ENCODE peak calls at places on chromosomes 2 and 18, in seven cellular contexts. One of them, this sample, is unnamed.

GRCh38 chr18:10851824-10852225 is 297.5 kb downstream of the PIEZO2 start:
- DNase-seq in ovary: no peak
- DNase-seq in erythroblast: peak; percentile 79
- DNase-seq in transverse colon: no peak
- DNase-seq in body of pancreas: no peak
- DNase-seq in GM12891: peak; percentile 12
- DNase-seq in spleen: no peak
- DNase-seq in this sample: no peak

GRCh38 chr2:11067221-11068078 is 87.8 kb upstream of the SLC66A3 start:
- DNase-seq in ovary: no peak
- DNase-seq in erythroblast: no peak
- DNase-seq in transverse colon: no peak
- DNase-seq in body of pancreas: no peak
- DNase-seq in GM12891: no peak
- DNase-seq in spleen: no peak
- DNase-seq in this sample: no peak

GRCh38 chr2:222652856-222653255 is 3.0 kb downstream of the FARSB start:
- DNase-seq in ovary: no peak
- DNase-seq in erythroblast: no peak
- DNase-seq in transverse colon: peak; percentile 48
- DNase-seq in body of pancreas: no peak
- DNase-seq in GM12891: no peak
- DNase-seq in spleen: no peak
- DNase-seq in this sample: no peak

GRCh38 chr2:160062283-160063005 is at the start of gene PLA2R1:
- DNase-seq in ovary: peak; percentile 61
- DNase-seq in erythroblast: no peak
- DNase-seq in transverse colon: peak; percentile 74
- DNase-seq in body of pancreas: peak; percentile 40
- DNase-seq in GM12891: peak; percentile 15
- DNase-seq in spleen: peak; percentile 74
- DNase-seq in this sample: peak; percentile 34

GRCh38 chr2:217794133-217794986 is 208.4 kb downstream of the TNS1 start:
- DNase-seq in ovary: peak; percentile 9
- DNase-seq in erythroblast: no peak
- DNase-seq in transverse colon: no peak
- DNase-seq in body of pancreas: no peak
- DNase-seq in GM12891: no peak
- DNase-seq in spleen: no peak
- DNase-seq in this sample: peak; percentile 22

GRCh38 chr2:16357188-16357587 is 308.4 kb downstream of the CYRIA start:
- DNase-seq in ovary: no peak
- DNase-seq in erythroblast: no peak
- DNase-seq in transverse colon: no peak
- DNase-seq in body of pancreas: no peak
- DNase-seq in GM12891: no peak
- DNase-seq in spleen: no peak
- DNase-seq in this sample: no peak

GRCh38 chr2:66013456-66013855 is 421.5 kb upstream of the MEIS1 start:
- DNase-seq in ovary: no peak
- DNase-seq in erythroblast: peak; percentile 1
- DNase-seq in transverse colon: no peak
- DNase-seq in body of pancreas: no peak
- DNase-seq in GM12891: no peak
- DNase-seq in spleen: no peak
- DNase-seq in this sample: no peak

GRCh38 chr2:64359176-64359891 is 94.6 kb upstream of the LGALSL start:
- DNase-seq in ovary: no peak
- DNase-seq in erythroblast: no peak
- DNase-seq in transverse colon: no peak
- DNase-seq in body of pancreas: no peak
- DNase-seq in GM12891: no peak
- DNase-seq in spleen: no peak
- DNase-seq in this sample: no peak

GRCh38 chr2:231397011-231397927 is 1.8 kb downstream of the B3GNT7 start:
- DNase-seq in ovary: no peak
- DNase-seq in erythroblast: no peak
- DNase-seq in transverse colon: no peak
- DNase-seq in body of pancreas: no peak
- DNase-seq in GM12891: no peak
- DNase-seq in spleen: peak; percentile 59
- DNase-seq in this sample: no peak

GRCh38 chr2:231396058-231396821 is 730 bp downstream of the B3GNT7 start:
- DNase-seq in ovary: no peak
- DNase-seq in erythroblast: no peak
- DNase-seq in transverse colon: no peak
- DNase-seq in body of pancreas: peak; percentile 45
- DNase-seq in GM12891: peak; percentile 44
- DNase-seq in spleen: no peak
- DNase-seq in this sample: no peak

GRCh38 chr2:231393149-231394131 is 2.1 kb upstream of the B3GNT7 start:
- DNase-seq in ovary: no peak
- DNase-seq in erythroblast: peak; percentile 18
- DNase-seq in transverse colon: no peak
- DNase-seq in body of pancreas: no peak
- DNase-seq in GM12891: peak; percentile 65
- DNase-seq in spleen: no peak
- DNase-seq in this sample: no peak

GRCh38 chr2:231394201-231395141 is 1.0 kb upstream of the B3GNT7 start:
- DNase-seq in ovary: no peak
- DNase-seq in erythroblast: no peak
- DNase-seq in transverse colon: no peak
- DNase-seq in body of pancreas: peak; percentile 45
- DNase-seq in GM12891: peak; percentile 84
- DNase-seq in spleen: no peak
- DNase-seq in this sample: no peak

GRCh38 chr2:231395188-231396057 is at the start of gene B3GNT7:
- DNase-seq in ovary: peak; percentile 33
- DNase-seq in erythroblast: no peak
- DNase-seq in transverse colon: peak; percentile 68
- DNase-seq in body of pancreas: peak; percentile 52
- DNase-seq in GM12891: peak; percentile 74
- DNase-seq in spleen: no peak
- DNase-seq in this sample: peak; percentile 57
- TF ChIP-seq POLR2A in ovary: no peak
- TF ChIP-seq POLR2A in erythroblast: no peak
- TF ChIP-seq POLR2A in transverse colon: no peak
- TF ChIP-seq POLR2A in body of pancreas: no peak
- TF ChIP-seq POLR2A in GM12891: no peak
- TF ChIP-seq POLR2A in spleen: no peak
- TF ChIP-seq POLR2A in this sample: no peak

DNA sequence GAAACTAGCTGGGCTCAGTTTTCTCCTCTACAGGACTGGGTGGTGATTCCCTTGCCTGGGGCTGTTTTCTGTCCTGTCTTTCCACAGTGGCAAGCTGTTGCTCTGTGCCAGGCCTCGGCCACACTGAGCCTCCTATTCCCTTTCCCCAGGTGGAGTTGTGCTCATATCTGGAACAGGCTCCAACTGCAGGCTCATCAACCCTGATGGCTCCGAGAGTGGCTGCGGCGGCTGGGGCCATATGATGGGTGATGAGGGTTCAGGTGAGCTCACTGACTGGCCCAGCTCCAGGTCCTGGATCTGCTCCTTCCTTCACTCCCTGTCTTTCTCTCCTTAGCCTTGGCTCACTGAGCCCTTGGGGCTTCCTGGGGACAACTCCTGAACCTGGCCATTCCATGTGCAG is 4.0 kb downstream of the NAGK start:
- DNase-seq in ovary: no peak
- DNase-seq in erythroblast: no peak
- DNase-seq in transverse colon: no peak
- DNase-seq in body of pancreas: no peak
- DNase-seq in GM12891: no peak
- DNase-seq in spleen: peak; percentile 85
- DNase-seq in this sample: no peak
- TF ChIP-seq POLR2A in ovary: no peak
- TF ChIP-seq POLR2A in erythroblast: no peak
- TF ChIP-seq POLR2A in transverse colon: no peak
- TF ChIP-seq POLR2A in body of pancreas: no peak
- TF ChIP-seq POLR2A in GM12891: no peak
- TF ChIP-seq POLR2A in spleen: no peak
- TF ChIP-seq POLR2A in this sample: no peak

DNA sequence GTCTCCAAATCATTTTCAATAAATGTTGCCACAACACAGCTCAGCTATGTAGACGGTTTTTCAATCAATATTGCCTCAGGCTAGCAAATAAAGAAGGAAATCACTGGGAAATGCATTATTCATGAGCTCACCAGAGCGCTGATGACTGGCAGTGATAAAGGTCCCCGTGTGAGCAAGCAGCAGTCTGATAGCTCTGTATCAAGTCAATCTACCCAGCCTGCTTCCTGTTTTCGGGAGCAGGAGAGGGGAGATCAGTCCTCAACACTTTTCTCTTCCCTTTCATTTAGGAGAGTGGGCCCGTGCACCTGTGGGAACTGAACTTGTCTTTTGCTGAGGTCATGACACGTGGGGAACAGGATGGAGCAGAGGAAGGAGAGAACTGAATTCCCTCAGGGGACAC is 253.9 kb upstream of the SIX2 start:
- DNase-seq in ovary: no peak
- DNase-seq in erythroblast: no peak
- DNase-seq in transverse colon: no peak
- DNase-seq in body of pancreas: no peak
- DNase-seq in GM12891: no peak
- DNase-seq in spleen: no peak
- DNase-seq in this sample: no peak
- TF ChIP-seq POLR2A in ovary: no peak
- TF ChIP-seq POLR2A in erythroblast: no peak
- TF ChIP-seq POLR2A in transverse colon: no peak
- TF ChIP-seq POLR2A in body of pancreas: no peak
- TF ChIP-seq POLR2A in GM12891: no peak
- TF ChIP-seq POLR2A in spleen: no peak
- TF ChIP-seq POLR2A in this sample: no peak

GRCh38 chr2:104853926-104854506 is at the start of gene POU3F3:
- DNase-seq in ovary: peak; percentile 83
- DNase-seq in erythroblast: peak; percentile 40
- DNase-seq in transverse colon: peak; percentile 66
- DNase-seq in body of pancreas: no peak
- DNase-seq in GM12891: no peak
- DNase-seq in spleen: no peak
- DNase-seq in this sample: no peak
- TF ChIP-seq POLR2A in ovary: no peak
- TF ChIP-seq POLR2A in erythroblast: no peak
- TF ChIP-seq POLR2A in transverse colon: no peak
- TF ChIP-seq POLR2A in body of pancreas: no peak
- TF ChIP-seq POLR2A in GM12891: no peak
- TF ChIP-seq POLR2A in spleen: no peak
- TF ChIP-seq POLR2A in this sample: no peak

DNA sequence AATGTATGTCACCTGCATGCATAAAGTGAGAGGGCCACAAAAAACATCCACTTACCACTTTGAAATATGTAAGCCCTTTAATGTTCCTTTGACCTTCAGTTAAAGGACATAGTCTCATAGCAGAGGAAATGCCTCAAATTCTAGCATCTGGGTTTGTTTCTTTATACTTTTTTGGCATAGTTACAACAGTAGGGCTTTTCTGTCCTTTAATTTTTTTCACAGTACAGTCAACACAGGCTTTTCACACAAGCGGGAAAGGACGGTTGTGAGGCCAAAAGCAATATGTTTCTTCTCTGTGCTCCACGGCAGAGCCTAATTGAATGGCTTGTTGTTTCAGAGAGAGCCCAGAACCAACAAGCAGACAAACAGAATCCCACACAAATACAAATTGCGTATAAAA is 57.6 kb downstream of the CRIM1 start:
- DNase-seq in ovary: no peak
- DNase-seq in erythroblast: no peak
- DNase-seq in transverse colon: no peak
- DNase-seq in body of pancreas: no peak
- DNase-seq in GM12891: no peak
- DNase-seq in spleen: no peak
- DNase-seq in this sample: no peak
- TF ChIP-seq POLR2A in ovary: no peak
- TF ChIP-seq POLR2A in erythroblast: no peak
- TF ChIP-seq POLR2A in transverse colon: no peak
- TF ChIP-seq POLR2A in body of pancreas: no peak
- TF ChIP-seq POLR2A in GM12891: no peak
- TF ChIP-seq POLR2A in spleen: no peak
- TF ChIP-seq POLR2A in this sample: no peak

GRCh38 chr2:46118656-46119338 is 178.4 kb upstream of the EPAS1 start:
- DNase-seq in ovary: no peak
- DNase-seq in erythroblast: no peak
- DNase-seq in transverse colon: no peak
- DNase-seq in body of pancreas: no peak
- DNase-seq in GM12891: no peak
- DNase-seq in spleen: no peak
- DNase-seq in this sample: no peak
- TF ChIP-seq POLR2A in ovary: no peak
- TF ChIP-seq POLR2A in erythroblast: no peak
- TF ChIP-seq POLR2A in transverse colon: no peak
- TF ChIP-seq POLR2A in body of pancreas: no peak
- TF ChIP-seq POLR2A in GM12891: no peak
- TF ChIP-seq POLR2A in spleen: no peak
- TF ChIP-seq POLR2A in this sample: no peak

GRCh38 chr2:74553892-74554820 is at the start of the genes DOK1 and LOXL3:
- DNase-seq in ovary: peak; percentile 89
- DNase-seq in erythroblast: peak; percentile 91
- DNase-seq in transverse colon: peak; percentile 93
- DNase-seq in body of pancreas: peak; percentile 85
- DNase-seq in GM12891: peak; percentile 89
- DNase-seq in spleen: peak; percentile 97
- DNase-seq in this sample: peak; percentile 90
- TF ChIP-seq POLR2A in ovary: peak; percentile 41
- TF ChIP-seq POLR2A in erythroblast: no peak
- TF ChIP-seq POLR2A in transverse colon: peak; percentile 49
- TF ChIP-seq POLR2A in body of pancreas: no peak
- TF ChIP-seq POLR2A in GM12891: peak; percentile 8
- TF ChIP-seq POLR2A in spleen: peak; percentile 42
- TF ChIP-seq POLR2A in this sample: no peak

DNA sequence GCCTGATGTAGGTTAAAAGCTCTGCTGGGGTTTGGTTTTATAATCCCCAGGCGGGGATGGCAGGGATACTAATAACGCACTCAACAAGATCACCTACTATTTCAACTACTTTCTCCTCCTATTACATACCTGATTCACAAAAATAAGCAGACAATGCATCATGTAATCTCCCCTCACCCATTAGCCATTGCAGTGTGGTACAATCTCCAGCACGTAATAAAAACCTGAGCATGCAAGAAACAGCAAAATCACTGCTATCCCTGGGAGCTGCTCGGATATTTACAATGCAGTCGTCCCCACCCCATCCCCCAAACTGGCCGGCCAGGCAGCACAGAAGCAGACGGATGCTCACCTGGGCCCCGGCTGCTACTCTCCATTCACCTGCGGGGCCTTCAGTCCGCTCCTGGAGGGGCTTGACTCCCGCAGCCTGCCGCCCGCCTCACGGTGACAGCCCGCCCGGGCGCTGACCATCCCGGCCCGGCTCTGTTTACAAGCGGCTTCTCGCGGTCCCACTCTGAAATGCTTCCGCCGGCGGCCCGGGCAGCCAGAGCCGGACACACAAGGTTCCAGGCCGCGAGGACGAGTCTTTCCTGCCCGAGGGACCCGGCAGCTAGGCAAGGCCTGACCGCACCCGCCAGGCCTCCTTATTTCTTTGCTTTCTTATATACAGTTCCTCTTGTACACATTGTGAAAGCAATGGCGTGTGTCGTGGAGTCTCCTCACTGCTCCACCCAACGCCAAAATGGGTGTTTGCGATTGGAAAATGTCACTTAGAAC is at the start of gene PLEKHM3:
- DNase-seq in ovary: peak; percentile 79
- DNase-seq in erythroblast: peak; percentile 93
- DNase-seq in transverse colon: peak; percentile 90
- DNase-seq in body of pancreas: peak; percentile 91
- DNase-seq in GM12891: peak; percentile 71
- DNase-seq in spleen: peak; percentile 96
- DNase-seq in this sample: peak; percentile 91
- TF ChIP-seq POLR2A in ovary: peak; percentile 40
- TF ChIP-seq POLR2A in erythroblast: peak; percentile 79
- TF ChIP-seq POLR2A in transverse colon: peak; percentile 80
- TF ChIP-seq POLR2A in body of pancreas: peak; percentile 15
- TF ChIP-seq POLR2A in GM12891: peak; percentile 64
- TF ChIP-seq POLR2A in spleen: peak; percentile 38
- TF ChIP-seq POLR2A in this sample: peak; percentile 30